ENCODE peak calls at places on chromosomes 16 and 17, in seven cellular contexts. L is heart right ventricle; D is substantia nigra; X is stimulated activated CD8-positive, alpha-beta memory T cell treated with anti-CD3 and anti-CD28 coated beads, Interleukin-4, amount 100 ng/mL, for 1 hour; T is HS-27A; G is C1 segment of cervical spinal cord; A is stimulated activated CD4-positive, alpha-beta T cell treated with anti-CD3 and anti-CD28 coated beads, TNF-alpha, amount 100 ng/mL, for 24 hours. N is an unnamed sample.

GRCh38 chr16:17389392-17389791 is 81.4 kb downstream of the XYLT1 start:
- DNase-seq in L (no peak), D (no peak), X (no peak), T (no peak), G (no peak), A (no peak), N (no peak)

GRCh38 chr16:600781-601180 is 10.9 kb downstream of the RAB40C start:
- DNase-seq in L (no peak), D (no peak), X (no peak), T (no peak), G (peak), A (no peak), N (no peak)

GRCh38 chr17:50146927-50147640 is 3.4 kb downstream of the PPP1R9B start:
- DNase-seq in L (no peak), D (peak), X (no peak), T (no peak), G (no peak), A (no peak), N (no peak)

GRCh38 chr17:4950757-4951204 is at the start of gene ENO3:
- DNase-seq in L (no peak), D (no peak), X (no peak), T (no peak), G (no peak), A (no peak), N (no peak)

GRCh38 chr17:80892900-80893603 is 98.6 kb upstream of the CHMP6 start:
- DNase-seq in L (no peak), D (no peak), X (no peak), T (peak), G (no peak), A (no peak), N (no peak)

GRCh38 chr16:88995194-88995593 is 18.2 kb upstream of the CBFA2T3 start:
- DNase-seq in L (no peak), D (no peak), X (no peak), T (no peak), G (no peak), A (no peak), N (no peak)

GRCh38 chr17:46057366-46057765 is 58.3 kb downstream of the STH start:
- DNase-seq in L (no peak), D (no peak), X (no peak), T (no peak), G (no peak), A (no peak), N (no peak)

GRCh38 chr16:52906271-52906670 is 146.4 kb downstream of the CHD9NB start:
- DNase-seq in L (no peak), D (no peak), X (no peak), T (no peak), G (no peak), A (no peak), N (no peak)

GRCh38 chr17:75496005-75496404 is 19.3 kb downstream of the CASKIN2 start:
- DNase-seq in L (no peak), D (no peak), X (no peak), T (no peak), G (no peak), A (no peak), N (no peak)

GRCh38 chr17:27439342-27439741 is 16.9 kb upstream of the KSR1 start:
- DNase-seq in L (no peak), D (no peak), X (no peak), T (no peak), G (no peak), A (no peak), N (no peak)

GRCh38 chr16:1159973-1160772 is 7.3 kb downstream of the CACNA1H start:
- DNase-seq in L (peak), D (peak), X (no peak), T (no peak), G (peak), A (no peak), N (no peak)

GRCh38 chr17:81002409-81003361 is 11.0 kb downstream of the CHMP6 start:
- DNase-seq in L (peak), D (peak), X (no peak), T (no peak), G (no peak), A (no peak), N (no peak)

GRCh38 chr16:11136600-11136999 is 119.4 kb downstream of the SOCS1 start:
- DNase-seq in L (peak), D (no peak), X (no peak), T (no peak), G (no peak), A (no peak), N (no peak)

GRCh38 chr17:72476575-72476986 is 355.8 kb downstream of the SOX9 start:
- DNase-seq in L (no peak), D (no peak), X (no peak), T (no peak), G (peak), A (no peak), N (no peak)

GRCh38 chr17:55163408-55163807 is 101.4 kb upstream of the HLF start:
- DNase-seq in L (no peak), D (no peak), X (no peak), T (no peak), G (no peak), A (no peak), N (no peak)

GRCh38 chr17:75084039-75084660 is 3.6 kb upstream of the SLC16A5 start:
- DNase-seq in L (no peak), D (no peak), X (no peak), T (no peak), G (no peak), A (no peak), N (no peak)

GRCh38 chr16:68776821-68777485 is 39.9 kb downstream of the CDH1 start:
- DNase-seq in L (no peak), D (no peak), X (no peak), T (no peak), G (no peak), A (no peak), N (no peak)

GRCh38 chr16:72224260-72224768 is 52.4 kb upstream of the PMFBP1 start:
- DNase-seq in L (no peak), D (no peak), X (no peak), T (no peak), G (no peak), A (no peak), N (no peak)

GRCh38 chr16:35636831-35637230 is 2177.4 kb downstream of the TP53TG3F start:
- DNase-seq in L (no peak), D (no peak), X (no peak), T (no peak), G (no peak), A (no peak), N (no peak)

GRCh38 chr17:14169287-14169686 is 67.4 kb downstream of the CDRT15 start:
- DNase-seq in L (no peak), D (no peak), X (no peak), T (no peak), G (no peak), A (no peak), N (no peak)

GRCh38 chr16:8572919-8573724 is 17.2 kb downstream of the TMEM114 start:
- DNase-seq in L (no peak), D (no peak), X (no peak), T (no peak), G (no peak), A (no peak), N (no peak)

GRCh38 chr16:57622361-57623250 is 5.8 kb upstream of the ADGRG1 start:
- DNase-seq in L (no peak), D (no peak), X (no peak), T (no peak), G (no peak), A (no peak), N (no peak)

GRCh38 chr17:2797632-2798031 is 1.4 kb downstream of the RAP1GAP2 start:
- DNase-seq in L (no peak), D (no peak), X (no peak), T (no peak), G (peak), A (no peak), N (no peak)

GRCh38 chr17:41910701-41911391 is 7.9 kb downstream of the ACLY start:
- DNase-seq in L (no peak), D (no peak), X (no peak), T (peak), G (no peak), A (no peak), N (no peak)

GRCh38 chr17:9564104-9564503 is 11.5 kb downstream of the STX8 start:
- DNase-seq in L (no peak), D (no peak), X (no peak), T (no peak), G (no peak), A (no peak), N (no peak)

GRCh38 chr17:61980535-61980934 is 52.8 kb upstream of the INTS2 start:
- DNase-seq in L (no peak), D (no peak), X (no peak), T (no peak), G (no peak), A (no peak), N (no peak)

GRCh38 chr17:75551276-75551675 is 25.8 kb downstream of the LLGL2 start:
- DNase-seq in L (no peak), D (no peak), X (no peak), T (no peak), G (no peak), A (no peak), N (no peak)

GRCh38 chr17:27293359-27293897 is 486 bp upstream of the WSB1 start:
- DNase-seq in L (no peak), D (no peak), X (no peak), T (no peak), G (peak), A (no peak), N (no peak)

GRCh38 chr16:5918553-5919127 is 821.0 kb upstream of the EEF2KMT start:
- DNase-seq in L (no peak), D (no peak), X (no peak), T (no peak), G (no peak), A (no peak), N (no peak)

GRCh38 chr16:8850279-8850885 is 18.4 kb downstream of the CARHSP1 start:
- DNase-seq in L (peak), D (no peak), X (no peak), T (no peak), G (no peak), A (no peak), N (no peak)

GRCh38 chr16:67594956-67595355 is 32.6 kb downstream of the CTCF start:
- DNase-seq in L (no peak), D (no peak), X (no peak), T (no peak), G (peak), A (no peak), N (no peak)

GRCh38 chr17:43309505-43310329 is 75.9 kb upstream of the RNU2-1 start:
- DNase-seq in L (no peak), D (no peak), X (no peak), T (no peak), G (no peak), A (no peak), N (peak)

GRCh38 chr16:73887895-73888294 is 408.7 kb upstream of the PSMD7 start:
- DNase-seq in L (no peak), D (no peak), X (no peak), T (no peak), G (no peak), A (no peak), N (no peak)

GRCh38 chr17:8360751-8361150 is 15.8 kb downstream of the KRABD2 start:
- DNase-seq in L (no peak), D (no peak), X (no peak), T (no peak), G (no peak), A (no peak), N (no peak)

GRCh38 chr17:38914741-38915638 is 10.4 kb upstream of the LASP1NB start:
- DNase-seq in L (no peak), D (no peak), X (no peak), T (no peak), G (no peak), A (no peak), N (no peak)

N was measured in lung.